ENCODE peak calls at places on chromosomes 12 and 14, in five cellular contexts. I, V, R, Q and S are unnamed samples.

GRCh38 chr12:96500686-96501085 is 11.3 kb downstream of the CFAP54 start:
- DNase-seq in I (no peak), V (no peak), R (no peak), Q (no peak), S (no peak)

GRCh38 chr14:72275242-72275641 is 343.0 kb downstream of the RGS6 start:
- DNase-seq in I (no peak), V (no peak), R (no peak), Q (no peak), S (no peak)

GRCh38 chr12:54258286-54258685 is 21.6 kb downstream of the CBX5 start:
- DNase-seq in I (no peak), V (no peak), R (no peak), Q (no peak), S (no peak)

GRCh38 chr14:56676042-56676441 is 96.4 kb downstream of the TMEM260 start:
- DNase-seq in I (no peak), V (no peak), R (peak), Q (no peak), S (no peak)

GRCh38 chr14:20630340-20631022 is 11.0 kb downstream of the OR6S1 start:
- DNase-seq in I (peak), V (no peak), R (no peak), Q (no peak), S (no peak)

GRCh38 chr12:128814411-128815261 is 9.1 kb downstream of the SLC15A4 start:
- DNase-seq in I (no peak), V (no peak), R (no peak), Q (no peak), S (no peak)

GRCh38 chr12:120065472-120065871 is 51.1 kb downstream of the RAB35 start:
- DNase-seq in I (no peak), V (no peak), R (no peak), Q (no peak), S (no peak)

GRCh38 chr12:66388512-66388911 is 86.2 kb downstream of the HELB start:
- DNase-seq in I (no peak), V (no peak), R (no peak), Q (no peak), S (no peak)

GRCh38 chr14:36746907-36747306 is 85.2 kb downstream of the PAX9 start:
- DNase-seq in I (no peak), V (no peak), R (no peak), Q (no peak), S (no peak)

GRCh38 chr14:92105845-92106094 is 612 bp downstream of the ATXN3 start:
- DNase-seq in I (no peak), V (no peak), R (no peak), Q (peak), S (peak)

GRCh38 chr14:21498540-21499526 is 12.3 kb downstream of the METTL3 start:
- DNase-seq in I (peak), V (no peak), R (no peak), Q (no peak), S (no peak)

GRCh38 chr12:74365178-74365964 is 172.3 kb upstream of the ATXN7L3B start:
- DNase-seq in I (peak), V (no peak), R (no peak), Q (peak), S (peak)
- TF ChIP-seq CTCF in I (no peak), V (no peak), R (peak), Q (peak), S (no peak)

GRCh38 chr12:79121486-79121885 is 256.9 kb downstream of the SYT1 start:
- DNase-seq in I (no peak), V (no peak), R (no peak), Q (no peak), S (no peak)
- TF ChIP-seq CTCF in I (peak), V (no peak), R (peak), Q (no peak), S (peak)

GRCh38 chr12:98007963-98008362 is 507.4 kb upstream of the TMPO start:
- DNase-seq in I (no peak), V (no peak), R (no peak), Q (no peak), S (no peak)

GRCh38 chr12:98002887-98003493 is 512.4 kb upstream of the TMPO start:
- DNase-seq in I (peak), V (no peak), R (no peak), Q (no peak), S (peak)
- TF ChIP-seq CTCF in I (peak), V (peak), R (peak), Q (peak), S (peak)

DNA sequence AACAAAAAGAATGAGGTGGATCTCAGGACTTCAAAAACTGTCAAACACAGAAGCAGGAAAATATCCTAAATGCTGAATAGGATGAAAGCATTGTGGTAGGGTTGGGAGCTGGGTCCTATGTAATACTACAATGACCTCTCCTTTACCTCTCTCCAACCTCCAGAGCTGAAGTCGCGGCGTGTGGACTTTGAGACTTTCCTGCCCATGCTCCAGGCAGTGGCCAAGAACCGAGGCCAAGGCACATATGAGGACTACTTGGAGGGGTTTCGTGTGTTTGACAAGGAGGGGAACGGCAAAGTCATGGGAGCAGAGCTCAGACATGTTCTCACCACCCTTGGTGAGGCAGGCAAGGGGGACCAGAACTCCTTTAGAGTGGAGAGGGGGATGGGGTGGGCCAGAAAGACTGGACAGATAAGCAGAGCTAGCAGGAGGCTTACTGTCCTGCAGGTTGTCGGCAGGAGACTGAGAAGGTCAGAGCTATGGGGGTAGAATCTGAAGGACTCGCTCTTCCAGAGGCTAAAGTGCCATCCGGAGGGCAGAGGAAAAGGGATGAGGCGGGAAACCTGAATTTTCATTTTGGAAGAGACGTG is 2.8 kb upstream of the MYL6 start:
- DNase-seq in I (no peak), V (no peak), R (no peak), Q (no peak), S (no peak)
- TF ChIP-seq CTCF in I (no peak), V (no peak), R (no peak), Q (no peak), S (no peak)

DNA sequence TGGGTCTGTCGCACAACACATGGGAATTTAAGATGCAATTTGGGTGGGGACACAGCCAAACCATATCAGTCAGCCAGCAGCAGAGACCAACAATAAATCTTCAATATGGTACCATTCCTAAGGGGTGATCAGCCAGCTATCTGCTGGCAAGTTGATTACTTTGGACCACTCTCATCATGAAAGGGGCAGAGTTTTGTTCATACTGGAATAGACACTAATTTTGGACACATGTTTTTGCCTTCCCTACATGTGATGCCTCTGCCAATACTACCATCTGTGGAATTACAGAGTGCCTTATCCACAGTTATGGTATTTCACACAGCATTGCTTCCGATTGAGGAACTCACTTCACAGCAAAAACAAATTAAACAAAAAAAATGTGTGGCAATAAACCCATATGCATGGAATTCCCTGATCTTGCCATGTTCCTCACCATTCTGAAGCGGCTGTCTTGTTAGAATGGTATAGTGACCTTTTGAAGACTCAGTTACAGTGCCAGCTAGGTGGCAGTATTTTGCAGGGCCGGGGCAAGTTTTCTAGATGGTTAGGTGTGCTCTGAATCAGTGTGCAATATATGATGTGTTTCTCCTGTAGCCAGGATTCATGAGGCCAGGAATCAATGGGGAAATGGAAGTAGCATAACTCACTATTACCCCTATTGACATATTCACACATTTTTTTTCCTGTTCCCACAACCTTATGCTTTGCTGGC is 179.0 kb upstream of the IGF1 start:
- DNase-seq in I (no peak), V (no peak), R (no peak), Q (no peak), S (no peak)
- TF ChIP-seq CTCF in I (no peak), V (no peak), R (peak), Q (no peak), S (no peak)

GRCh38 chr12:21065845-21066244 is 65.1 kb upstream of the SLCO1B1 start:
- DNase-seq in I (no peak), V (no peak), R (no peak), Q (no peak), S (no peak)
- TF ChIP-seq CTCF in I (no peak), V (no peak), R (peak), Q (peak), S (peak)

DNA sequence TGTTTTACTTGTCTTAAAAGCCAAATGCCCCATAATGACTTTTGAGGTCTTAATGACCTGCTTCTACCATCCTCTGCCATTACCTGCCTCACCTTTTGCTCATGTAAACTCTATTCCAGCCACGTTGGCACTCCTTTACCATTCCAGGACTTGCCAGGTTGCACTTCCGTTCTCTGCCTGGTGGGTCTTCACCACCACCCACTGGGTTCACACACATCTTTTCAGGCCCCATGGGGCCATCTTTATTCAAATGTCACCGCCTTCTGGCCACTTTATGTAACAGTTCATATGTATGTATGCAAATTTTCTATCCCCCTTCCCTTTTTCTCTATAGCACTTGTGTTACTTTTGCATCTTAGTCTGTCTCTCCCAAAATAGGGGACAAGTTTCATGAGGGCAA is 57.7 kb downstream of the ATP2A2 start:
- DNase-seq in I (peak), V (no peak), R (no peak), Q (no peak), S (no peak)
- TF ChIP-seq CTCF in I (peak), V (no peak), R (peak), Q (no peak), S (peak)